ENCODE peak calls at places on chromosomes 6 and 20, in eight cellular contexts. W is hepatocyte, T is astrocyte, I is neuronal stem cell, K is IMR-90, U is PC-9, S is fibroblast of lung, G is neural progenitor cell. Q is an unnamed sample.
A peak's percentile ranks its signal among the peaks of the same experiment; 100 is the strongest.

GRCh38 chr20:61112515-61112914 is 139.5 kb upstream of the CDH4 start:
- DNase-seq in W (no peak), T (no peak), I (no peak), K (peak; percentile 12), G (no peak), S (no peak), U (no peak), Q (no peak)

GRCh38 chr20:1945660-1946059 is 48.2 kb downstream of the PDYN start:
- DNase-seq in K (no peak), T (no peak), I (no peak), U (no peak), W (no peak), G (no peak), S (no peak), Q (no peak)

GRCh38 chr6:119463081-119463626 is 113.6 kb upstream of the MAN1A1 start:
- DNase-seq in U (no peak), W (no peak), I (no peak), T (no peak), G (no peak), K (no peak), S (no peak), Q (no peak)

GRCh38 chr6:24636681-24637080 is 9.3 kb downstream of the KIAA0319 start:
- DNase-seq in T (no peak), S (no peak), W (no peak), G (no peak), U (no peak), K (no peak), I (no peak), Q (no peak)

GRCh38 chr6:116314878-116315277 is 35.1 kb upstream of the TSPYL1 start:
- DNase-seq in T (no peak), S (no peak), G (no peak), W (no peak), U (no peak), I (no peak), K (no peak), Q (no peak)

GRCh38 chr6:159760602-159761057 is 1.2 kb upstream of the ACAT2 start:
- DNase-seq in K (peak; percentile 64), T (peak; percentile 77), W (peak; percentile 16), G (peak; percentile 85), S (peak; percentile 87), U (peak; percentile 29), I (peak; percentile 41), Q (no peak)

GRCh38 chr6:169533656-169534421 is 168.0 kb downstream of the WDR27 start:
- DNase-seq in K (no peak), W (no peak), S (no peak), I (no peak), G (no peak), U (no peak), T (no peak), Q (no peak)

GRCh38 chr6:166752928-166753721 is 126.1 kb upstream of the RPS6KA2 start:
- DNase-seq in I (no peak), W (no peak), K (peak; percentile 17), U (no peak), G (no peak), T (no peak), S (no peak), Q (no peak)

GRCh38 chr20:13041574-13042457 is 33.0 kb downstream of the SPTLC3 start:
- DNase-seq in K (peak; percentile 35), W (no peak), G (no peak), I (no peak), S (peak; percentile 50), U (no peak), T (no peak), Q (no peak)

GRCh38 chr20:31740208-31740607 is 1.1 kb downstream of the TPX2 start:
- DNase-seq in S (peak; percentile 72), W (no peak), U (no peak), K (peak; percentile 80), T (peak; percentile 65), I (no peak), G (peak; percentile 5), Q (peak; percentile 66)

GRCh38 chr20:43541214-43541613 is 17.6 kb upstream of the SGK2 start:
- DNase-seq in I (no peak), S (peak; percentile 35), T (peak; percentile 26), K (peak; percentile 44), G (no peak), W (no peak), U (no peak), Q (no peak)

GRCh38 chr20:59752704-59753460 is 148.5 kb downstream of the PHACTR3 start:
- DNase-seq in G (no peak), T (no peak), K (no peak), W (no peak), I (no peak), S (no peak), U (no peak), Q (no peak)

GRCh38 chr6:12173670-12174069 is 116.5 kb upstream of the EDN1 start:
- DNase-seq in T (no peak), G (peak; percentile 68), K (no peak), W (no peak), S (no peak), I (peak; percentile 55), U (no peak), Q (no peak)

GRCh38 chr6:21772467-21772866 is 178.9 kb downstream of the SOX4 start:
- DNase-seq in T (no peak), U (no peak), K (no peak), S (no peak), I (no peak), G (peak; percentile 66), W (no peak), Q (no peak)

GRCh38 chr6:16236648-16237199 is 1.7 kb upstream of the GMPR start:
- DNase-seq in U (no peak), T (peak; percentile 58), I (no peak), W (no peak), S (peak; percentile 69), G (no peak), K (peak; percentile 76), Q (no peak)

GRCh38 chr6:154485784-154486183 is 24.7 kb downstream of the CNKSR3 start:
- DNase-seq in S (no peak), K (no peak), U (no peak), I (no peak), W (no peak), G (no peak), T (no peak), Q (no peak)

GRCh38 chr6:11460001-11460668 is 77.4 kb upstream of the TMEM170B start:
- DNase-seq in T (peak; percentile 11), W (no peak), K (peak; percentile 20), U (no peak), S (peak; percentile 23), G (no peak), I (no peak), Q (peak; percentile 66)

GRCh38 chr6:46290435-46290834 is 119.7 kb upstream of the ENPP5 start:
- DNase-seq in T (peak; percentile 16), K (no peak), I (no peak), S (peak; percentile 16), G (no peak), U (no peak), W (no peak), Q (no peak)

GRCh38 chr6:24196198-24196597 is 70.2 kb downstream of the NRSN1 start:
- DNase-seq in W (no peak), I (no peak), U (no peak), T (no peak), G (no peak), S (no peak), K (no peak), Q (no peak)

GRCh38 chr20:49397525-49397924 is 84.9 kb downstream of the KCNB1 start:
- DNase-seq in I (no peak), W (peak; percentile 59), T (no peak), K (peak; percentile 25), U (peak; percentile 31), G (no peak), S (peak; percentile 34), Q (no peak)

GRCh38 chr20:59820204-59821041 is 113.0 kb downstream of the SYCP2 start:
- DNase-seq in G (no peak), K (no peak), T (no peak), W (no peak), I (no peak), S (no peak), U (no peak), Q (no peak)

GRCh38 chr6:75926293-75927168 is 145.9 kb downstream of the IMPG1 start:
- DNase-seq in U (no peak), S (no peak), I (no peak), T (no peak), G (no peak), K (no peak), W (no peak), Q (peak; percentile 24)

GRCh38 chr6:53984581-53984980 is 126.7 kb upstream of the MLIP start:
- DNase-seq in W (no peak), S (no peak), T (no peak), I (no peak), K (no peak), G (no peak), U (no peak), Q (no peak)

GRCh38 chr20:51910202-51911050 is 108.1 kb upstream of the SALL4 start:
- DNase-seq in I (peak; percentile 48), W (peak; percentile 16), K (peak; percentile 17), U (peak; percentile 21), S (peak; percentile 75), T (peak; percentile 65), G (peak; percentile 76), Q (no peak)

GRCh38 chr6:147508871-147509608 is 550 bp downstream of the SAMD5 start:
- DNase-seq in W (peak; percentile 52), T (no peak), I (no peak), K (no peak), U (no peak), G (peak; percentile 68), S (no peak), Q (no peak)

GRCh38 chr6:157684620-157685299 is 138.3 kb upstream of the SNX9 start:
- DNase-seq in W (no peak), T (no peak), K (no peak), I (no peak), U (no peak), S (no peak), G (no peak), Q (no peak)
- H3K36me3 ChIP-seq in W (no peaks in the 10 kb centered on the region), T (no peaks in the 10 kb centered on the region), K (no peaks in the 10 kb centered on the region), I (no peaks in the 10 kb centered on the region), U (no peaks in the 10 kb centered on the region), S (no peaks in the 10 kb centered on the region), G (no peaks in the 10 kb centered on the region), Q (no peaks in the 10 kb centered on the region)

DNA sequence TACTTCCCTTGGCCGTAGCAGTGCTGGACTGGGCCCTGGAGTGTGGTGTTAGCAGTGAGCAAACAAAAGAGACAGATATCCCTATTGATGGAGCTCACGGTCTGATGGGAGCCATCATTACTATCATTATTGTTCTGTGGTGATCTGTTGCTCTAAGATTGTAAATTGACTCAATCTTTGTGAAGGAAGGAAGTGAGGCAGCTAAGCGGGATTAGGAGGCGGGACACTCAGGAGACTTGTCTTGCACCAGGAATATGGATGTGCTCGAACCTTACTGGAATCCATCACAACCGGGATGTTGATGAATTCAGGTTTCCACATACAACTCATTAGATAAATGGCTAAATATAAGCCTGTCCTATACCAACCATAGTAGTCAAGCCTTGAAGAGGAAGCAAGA is 25.5 kb upstream of the FAM50B start:
- DNase-seq in G (no peak), W (no peak), I (no peak), S (no peak), K (no peak), U (no peak), T (no peak), Q (no peak)
- H3K4me2 ChIP-seq in G (no peak overlapping the region), W (no peak overlapping the region), I (no peak overlapping the region), S (no peak overlapping the region), K (no peak overlapping the region), U (peak overlapping the region; percentile 38), T (no peak overlapping the region), Q (no peak overlapping the region)

GRCh38 chr6:143744593-143745151 is 66.9 kb downstream of the PHACTR2 start:
- DNase-seq in K (peak; percentile 18), S (peak; percentile 44), G (no peak), U (peak; percentile 43), T (peak; percentile 30), W (peak; percentile 34), I (no peak), Q (no peak)
- H3K4me1 ChIP-seq in K (peaks cover 27% of the 10 kb centered on the region), S (peaks cover 9% of the 10 kb centered on the region), G (peaks cover 56% of the 10 kb centered on the region), U (peaks cover 32% of the 10 kb centered on the region), T (peaks cover 36% of the 10 kb centered on the region), W (peaks cover 70% of the 10 kb centered on the region), I (peaks cover 30% of the 10 kb centered on the region), Q (no peaks in the 10 kb centered on the region)

GRCh38 chr6:149473080-149474052 is 11.4 kb downstream of the ZC3H12D start:
- DNase-seq in T (no peak), I (no peak), S (peak; percentile 19), K (no peak), G (peak; percentile 59), U (peak; percentile 43), W (no peak), Q (peak; percentile 43)
- H3K36me3 ChIP-seq in T (no peaks in the 10 kb centered on the region), I (no peaks in the 10 kb centered on the region), S (no peaks in the 10 kb centered on the region), K (no peaks in the 10 kb centered on the region), G (no peaks in the 10 kb centered on the region), U (no peaks in the 10 kb centered on the region), W (no peaks in the 10 kb centered on the region), Q (peaks cover 55% of the 10 kb centered on the region)